ENCODE peak calls at places on chromosomes 4 and X, in five cellular contexts. E is lower lobe of right lung, X is GM20000, I is stomach, V is fibroblast of lung. J is an unnamed sample.

GRCh38 chr4:89056292-89056952 is 563 bp downstream of the FAM13A start:
- DNase-seq in V (no peak), X (no peak), E (no peak), I (no peak), J (no peak)

GRCh38 chr4:20254517-20255250 is 3.0 kb downstream of the SLIT2 start:
- DNase-seq in X (peak; percentile 23), E (peak; percentile 46), I (no peak), V (peak; percentile 64), J (no peak)

GRCh38 chrX:45110494-45110893 is 90.2 kb downstream of the DIPK2B start:
- DNase-seq in I (no peak), E (no peak), X (no peak), V (no peak), J (no peak)

GRCh38 chr4:119679251-119679650 is 50.6 kb upstream of the PDE5A start:
- DNase-seq in X (no peak), E (no peak), I (no peak), V (peak; percentile 84), J (no peak)

GRCh38 chr4:66373268-66373667 is 703.0 kb upstream of the EPHA5 start:
- DNase-seq in I (no peak), V (no peak), E (no peak), X (no peak), J (no peak)

GRCh38 chr4:19532120-19532848 is 719.4 kb upstream of the SLIT2 start:
- DNase-seq in X (no peak), I (no peak), E (no peak), V (peak; percentile 80), J (no peak)

GRCh38 chr4:142687547-142688275 is 158.4 kb downstream of the INPP4B start:
- DNase-seq in E (no peak), X (no peak), I (no peak), V (no peak), J (no peak)

GRCh38 chrX:115089419-115089818 is 72.0 kb upstream of the IL13RA2 start:
- DNase-seq in V (no peak), X (no peak), E (no peak), I (no peak), J (no peak)

GRCh38 chr4:78482281-78482680 is 69.3 kb upstream of the ANXA3 start:
- DNase-seq in I (no peak), E (no peak), V (no peak), X (no peak), J (no peak)

GRCh38 chr4:56186808-56187523 is 200.3 kb downstream of the AASDH start:
- DNase-seq in V (no peak), I (no peak), E (no peak), X (no peak), J (no peak)

GRCh38 chr4:158259955-158260575 is 49.8 kb downstream of the TMEM144 start:
- DNase-seq in X (no peak), E (no peak), V (peak; percentile 12), I (no peak), J (no peak)
- TF ChIP-seq CTCF in X (peak; percentile 18), E (peak; percentile 27), V (no peak), I (no peak), J (peak; percentile 24)

DNA sequence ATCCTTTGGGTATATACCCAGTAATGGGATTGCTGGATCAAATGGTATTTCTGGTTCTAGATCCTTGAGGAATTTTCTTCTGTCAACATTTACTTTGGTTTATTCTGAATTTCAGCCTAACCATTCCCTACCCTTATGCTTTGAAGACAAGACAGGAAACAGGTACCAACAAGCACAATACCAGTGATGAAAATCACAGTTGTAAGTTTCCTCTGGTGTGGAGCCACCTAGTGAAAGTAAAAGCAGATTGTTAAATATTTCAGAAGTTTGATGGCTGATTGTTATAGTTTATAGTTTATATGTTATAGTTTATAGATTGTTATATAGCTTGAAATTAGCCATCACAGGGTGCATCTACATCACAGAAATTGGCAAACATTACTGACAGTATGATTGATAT is 104.5 kb upstream of the AGA start:
- DNase-seq in I (no peak), V (peak; percentile 18), X (no peak), E (no peak), J (no peak)
- TF ChIP-seq CTCF in I (no peak), V (no peak), X (no peak), E (no peak), J (no peak)

GRCh38 chr4:25190407-25190806 is 30.2 kb upstream of the SEPSECS start:
- DNase-seq in E (no peak), X (no peak), V (no peak), I (no peak), J (no peak)
- TF ChIP-seq CTCF in E (no peak), X (no peak), V (no peak), I (no peak), J (no peak)

GRCh38 chr4:3700736-3701135 is 65.4 kb upstream of the ADRA2C start:
- DNase-seq in X (no peak), E (peak; percentile 14), V (no peak), I (no peak), J (peak; percentile 19)

GRCh38 chr4:3702084-3702521 is 64.1 kb upstream of the ADRA2C start:
- DNase-seq in X (no peak), I (no peak), E (peak; percentile 18), V (no peak), J (peak; percentile 24)

GRCh38 chr4:3700223-3700622 is 66.0 kb upstream of the ADRA2C start:
- DNase-seq in E (peak; percentile 24), V (no peak), I (no peak), X (no peak), J (peak; percentile 3)

GRCh38 chr4:3702551-3703221 is 63.5 kb upstream of the ADRA2C start:
- DNase-seq in V (no peak), E (peak; percentile 38), X (no peak), I (no peak), J (peak; percentile 39)

DNA sequence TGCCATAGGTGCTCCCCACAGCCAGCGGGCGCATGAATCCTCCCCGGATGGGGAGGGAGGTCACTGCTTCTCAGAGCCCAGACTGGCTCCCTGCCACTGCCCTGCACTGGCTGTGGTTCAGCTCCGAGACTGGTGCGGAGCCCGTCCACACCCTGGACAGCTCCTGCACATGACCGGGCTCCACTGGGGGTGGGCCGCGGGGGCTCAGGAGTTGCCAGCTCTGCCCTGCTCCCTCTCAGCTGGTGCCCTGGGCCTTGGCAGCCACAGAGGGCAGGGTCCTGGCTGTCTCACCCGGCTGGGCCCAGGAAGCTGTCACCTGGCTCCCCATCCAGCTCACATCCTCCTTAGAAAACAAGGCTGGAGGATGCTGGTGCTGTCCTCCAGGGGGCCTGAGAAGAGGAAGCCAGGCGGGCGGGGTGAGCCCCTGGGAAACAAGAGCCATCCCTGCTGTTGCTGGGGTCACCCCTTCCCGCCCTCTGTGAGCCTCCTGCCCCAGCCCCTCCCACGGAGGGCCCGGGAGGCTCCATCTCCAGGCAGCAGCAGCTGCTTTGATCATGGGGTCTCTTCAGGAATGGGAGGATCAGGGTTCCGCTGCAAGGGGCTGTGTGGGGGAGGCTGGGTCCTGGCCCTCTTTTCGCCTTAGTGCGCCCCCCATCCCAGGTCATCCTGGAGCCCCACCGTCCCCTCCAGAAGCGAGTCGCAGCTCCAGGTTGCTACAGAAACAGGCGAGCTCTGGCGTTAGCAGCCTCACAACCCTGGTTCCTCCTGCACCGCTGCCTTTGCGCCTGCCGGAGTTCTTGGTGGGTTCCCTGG is 64.7 kb upstream of the ADRA2C start:
- DNase-seq in E (peak; percentile 39), V (no peak), X (no peak), I (no peak), J (peak; percentile 24)
- TF ChIP-seq CTCF in E (no peak), V (no peak), X (no peak), I (no peak), J (no peak)

DNA sequence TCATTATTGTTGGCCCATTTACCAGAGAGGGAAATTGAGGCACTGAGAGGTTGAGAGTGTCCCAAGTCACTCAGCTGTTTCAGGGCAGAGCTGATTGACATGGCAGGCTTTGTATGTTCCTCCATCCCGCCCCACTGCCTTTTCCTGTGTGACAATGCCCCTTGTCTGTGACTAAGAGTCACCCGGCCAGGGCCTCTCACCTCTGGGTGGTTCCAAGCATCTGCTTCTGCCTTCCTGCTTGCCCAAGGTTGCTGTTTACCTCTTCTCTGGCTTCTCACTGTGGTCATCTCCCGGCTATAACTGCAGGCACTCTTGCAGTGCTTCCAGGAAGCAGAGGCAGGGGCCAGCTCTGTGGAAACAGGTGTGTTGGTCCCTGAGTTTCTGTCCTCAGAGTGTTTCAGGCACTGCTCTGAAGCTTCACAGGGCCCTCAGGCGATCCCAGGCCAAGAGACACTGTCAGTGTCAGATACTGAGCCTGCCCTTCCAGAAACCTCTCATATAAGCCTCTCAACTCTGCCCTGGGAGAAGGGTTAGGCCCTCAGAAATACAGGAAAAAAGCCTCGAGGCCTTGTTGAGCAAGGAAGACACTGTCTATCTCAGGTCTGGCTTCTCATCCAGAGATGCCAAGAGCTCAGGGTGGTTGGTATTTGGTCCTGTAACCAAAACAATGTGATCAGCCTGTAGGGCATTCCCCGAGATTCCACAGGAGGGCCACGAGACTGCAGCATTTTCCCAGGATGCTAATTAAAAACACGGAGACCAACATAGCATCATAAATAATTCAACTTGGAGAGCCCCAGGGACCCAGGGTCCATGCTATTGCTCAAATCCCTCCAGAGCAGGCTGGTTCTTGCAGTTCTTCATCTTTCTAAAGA is 42.0 kb upstream of the PROM1 start:
- DNase-seq in I (no peak), V (no peak), E (no peak), X (no peak), J (no peak)
- TF ChIP-seq CTCF in I (no peak), V (no peak), E (no peak), X (no peak), J (no peak)

DNA sequence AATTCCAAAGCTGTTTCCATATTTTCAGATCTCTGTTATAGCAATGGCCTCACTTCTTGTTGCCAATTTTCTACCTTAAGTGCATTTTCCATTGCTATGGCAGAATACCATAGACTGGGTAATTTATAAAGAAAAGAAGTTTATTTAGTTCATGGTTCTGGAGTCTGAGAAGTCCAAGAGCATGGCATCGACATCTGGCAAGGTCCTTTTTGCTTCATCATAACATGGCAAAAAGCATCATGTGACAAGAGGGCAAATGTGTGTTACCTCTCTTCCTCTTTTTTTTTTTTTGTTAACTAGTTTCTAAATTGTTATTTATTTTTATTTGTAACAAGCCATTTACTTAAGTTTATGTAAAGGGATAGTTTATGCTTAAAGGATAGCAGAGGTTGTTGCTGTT is 45.2 kb upstream of the SYTL5 start:
- DNase-seq in I (no peak), V (no peak), E (no peak), X (no peak), J (no peak)
- TF ChIP-seq CTCF in I (no peak), V (no peak), E (no peak), X (no peak), J (no peak)

GRCh38 chr4:15043226-15043625 is 40.9 kb downstream of the CPEB2 start:
- DNase-seq in I (no peak), V (no peak), E (no peak), X (no peak), J (no peak)
- TF ChIP-seq CTCF in I (no peak), V (no peak), E (no peak), X (no peak), J (no peak)

GRCh38 chrX:149938427-149939270 is at the start of gene EOLA2:
- DNase-seq in I (peak; percentile 94), X (peak; percentile 68), E (peak; percentile 97), V (peak; percentile 99), J (peak; percentile 96)
- TF ChIP-seq CTCF in I (peak; percentile 70), X (peak; percentile 20), E (peak; percentile 52), V (peak; percentile 55), J (peak; percentile 36)

DNA sequence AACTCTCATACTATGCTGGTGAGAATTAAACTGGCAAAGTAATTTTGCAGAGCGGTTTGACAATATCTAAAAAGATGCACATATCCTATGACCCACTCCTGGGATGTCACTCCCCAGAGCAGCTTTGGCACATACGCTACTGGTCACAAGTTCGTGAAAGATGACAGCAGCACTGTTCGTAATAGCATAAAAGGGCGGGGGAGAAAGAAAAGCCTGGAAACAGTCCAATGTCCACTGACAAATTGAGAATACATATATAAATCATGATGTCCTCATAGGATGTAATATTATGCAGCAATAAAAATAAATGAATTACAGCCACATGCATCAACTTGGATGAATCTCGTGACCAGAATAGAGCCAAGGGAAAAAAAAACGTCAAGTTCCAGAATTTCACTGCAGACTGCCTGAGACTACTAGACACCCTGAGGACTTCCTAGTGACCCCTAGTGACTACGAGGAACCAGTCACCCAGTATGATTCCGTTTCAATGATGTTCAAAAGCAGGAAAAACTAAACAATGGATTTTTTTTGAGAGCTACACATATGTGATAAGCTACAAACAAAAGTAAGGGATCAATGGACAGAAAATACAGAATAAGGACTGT is 1.8 kb downstream of the PCSK1N start:
- DNase-seq in E (no peak), I (no peak), V (no peak), X (peak; percentile 23), J (no peak)
- TF ChIP-seq CTCF in E (no peak), I (no peak), V (no peak), X (no peak), J (no peak)